ENCODE peak calls at places on chromosomes 1 and 21, in four cellular contexts. One of them, this sample, is unnamed.

GRCh38 chr1:71919812-71920509 is 362.4 kb downstream of the NEGR1 start:
- DNase-seq in NB4: no peak
- DNase-seq in astrocyte: no peak
- DNase-seq in pancreas: no peak
- DNase-seq in this sample: no peak

GRCh38 chr1:15457484-15458027 is 1.0 kb downstream of the CELA2A start:
- DNase-seq in NB4: no peak
- DNase-seq in astrocyte: no peak
- DNase-seq in pancreas: no peak
- DNase-seq in this sample: no peak

GRCh38 chr1:160340866-160341265 is 2.2 kb downstream of the COPA start:
- DNase-seq in NB4: no peak
- DNase-seq in astrocyte: no peak
- DNase-seq in pancreas: no peak
- DNase-seq in this sample: no peak

GRCh38 chr21:43770066-43770655 is 5.9 kb downstream of the CSTB start:
- DNase-seq in NB4: no peak
- DNase-seq in astrocyte: no peak
- DNase-seq in pancreas: no peak
- DNase-seq in this sample: no peak

GRCh38 chr1:185539277-185539943 is 194.8 kb upstream of the HMCN1 start:
- DNase-seq in NB4: no peak
- DNase-seq in astrocyte: peak; percentile 33
- DNase-seq in pancreas: no peak
- DNase-seq in this sample: no peak

GRCh38 chr1:91876040-91876470 is 9.9 kb downstream of the TGFBR3 start:
- DNase-seq in NB4: no peak
- DNase-seq in astrocyte: no peak
- DNase-seq in pancreas: no peak
- DNase-seq in this sample: no peak

GRCh38 chr1:60130703-60131102 is 57.1 kb upstream of the C1orf87 start:
- DNase-seq in NB4: peak; percentile 9
- DNase-seq in astrocyte: no peak
- DNase-seq in pancreas: no peak
- DNase-seq in this sample: peak; percentile 16

GRCh38 chr21:40668535-40669275 is 178.3 kb downstream of the DSCAM start:
- DNase-seq in NB4: no peak
- DNase-seq in astrocyte: peak; percentile 64
- DNase-seq in pancreas: no peak
- DNase-seq in this sample: no peak

GRCh38 chr1:212514782-212515181 is 82.1 kb downstream of the NENF start:
- DNase-seq in NB4: no peak
- DNase-seq in astrocyte: no peak
- DNase-seq in pancreas: no peak
- DNase-seq in this sample: no peak

GRCh38 chr1:227731696-227732585 is 3.2 kb downstream of the JMJD4 start:
- DNase-seq in NB4: no peak
- DNase-seq in astrocyte: no peak
- DNase-seq in pancreas: no peak
- DNase-seq in this sample: no peak

GRCh38 chr1:77076759-77077158 is 142.5 kb downstream of the PIGK start:
- DNase-seq in NB4: peak; percentile 15
- DNase-seq in astrocyte: no peak
- DNase-seq in pancreas: no peak
- DNase-seq in this sample: no peak

DNA sequence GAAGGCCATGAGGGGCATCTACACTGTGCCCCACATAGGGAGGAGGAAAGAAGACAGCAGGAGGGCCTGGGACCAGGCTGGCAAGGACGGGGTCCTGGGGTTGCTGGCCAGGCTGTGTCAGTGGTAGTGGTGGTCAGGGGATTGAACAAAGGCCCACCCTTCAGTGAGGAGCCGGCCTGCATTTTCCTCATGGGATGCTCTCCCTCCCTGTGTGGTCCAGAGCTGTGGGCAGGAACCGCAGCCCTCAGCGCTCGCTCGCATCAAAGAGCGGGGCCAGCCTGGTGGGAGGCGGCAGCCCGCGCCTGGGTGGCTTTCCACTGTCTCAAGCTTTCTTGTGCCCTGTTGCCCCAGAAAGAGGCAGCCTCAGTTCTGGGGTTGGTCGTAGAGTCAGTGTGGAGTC is 24.8 kb downstream of the LHX4 start:
- DNase-seq in NB4: no peak
- DNase-seq in astrocyte: no peak
- DNase-seq in pancreas: no peak
- DNase-seq in this sample: no peak
- H3K4me3 ChIP-seq in NB4: no peak overlapping the region
- H3K4me3 ChIP-seq in astrocyte: no peak overlapping the region
- H3K4me3 ChIP-seq in pancreas: no peak overlapping the region
- H3K4me3 ChIP-seq in this sample: no peak overlapping the region

DNA sequence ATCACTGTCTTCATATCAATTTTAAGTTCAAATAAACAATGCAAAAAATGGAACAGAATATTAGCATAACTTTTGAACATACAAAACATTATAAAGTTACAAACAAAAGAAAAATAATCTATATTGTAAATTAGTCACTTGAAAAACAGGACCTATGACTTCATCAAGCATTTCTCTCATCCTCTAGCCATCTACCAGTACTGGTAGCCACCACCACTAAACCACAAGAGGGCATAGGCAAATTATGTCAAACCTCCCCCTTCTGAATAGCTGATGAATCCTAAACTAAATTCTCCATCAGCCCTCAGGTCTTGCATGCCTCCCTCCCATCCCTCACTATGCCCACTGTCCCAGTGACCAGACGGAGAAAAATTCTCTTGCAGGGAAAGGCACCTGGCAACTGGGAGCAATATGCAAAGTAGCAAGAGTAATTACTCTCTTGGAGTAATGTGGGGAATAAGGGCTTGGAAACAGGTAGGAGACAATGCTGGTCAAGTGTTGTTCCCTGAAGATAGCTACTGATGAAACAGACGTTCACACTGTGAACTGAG is 37.1 kb downstream of the SSX2IP start:
- DNase-seq in NB4: peak; percentile 8
- DNase-seq in astrocyte: peak; percentile 26
- DNase-seq in pancreas: no peak
- DNase-seq in this sample: peak; percentile 8
- TF ChIP-seq CTCF in NB4: no peak
- TF ChIP-seq CTCF in astrocyte: peak; percentile 15
- TF ChIP-seq CTCF in pancreas: no peak
- TF ChIP-seq CTCF in this sample: no peak

DNA sequence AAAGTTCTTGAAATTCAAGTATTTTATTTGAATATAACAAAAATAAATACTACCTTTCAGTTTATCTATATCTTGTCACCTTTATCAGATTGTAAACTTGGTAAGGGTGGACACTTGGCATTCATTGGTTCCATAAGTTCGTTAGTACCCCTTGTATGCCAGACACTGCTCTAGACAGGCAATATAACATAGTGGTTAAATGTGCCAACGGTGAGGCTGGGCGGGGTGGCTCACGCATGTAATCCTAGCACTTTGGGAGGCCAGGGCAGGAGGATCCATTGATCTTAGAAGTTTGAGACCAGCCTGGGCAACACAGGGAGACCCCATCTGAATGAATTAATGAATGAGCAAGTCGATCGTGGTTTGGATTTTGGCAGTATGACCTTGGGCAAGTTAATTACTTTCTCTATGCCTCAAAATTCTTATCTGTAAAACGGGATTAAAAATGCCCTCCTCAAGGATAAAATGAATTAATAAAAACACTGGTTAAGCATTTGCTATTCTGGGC is 26.3 kb upstream of the SH3D21 start:
- DNase-seq in NB4: no peak
- DNase-seq in astrocyte: no peak
- DNase-seq in pancreas: no peak
- DNase-seq in this sample: no peak
- H3K4me3 ChIP-seq in NB4: no peak overlapping the region
- H3K4me3 ChIP-seq in astrocyte: no peak overlapping the region
- H3K4me3 ChIP-seq in pancreas: no peak overlapping the region
- H3K4me3 ChIP-seq in this sample: no peak overlapping the region

GRCh38 chr1:168472244-168472643 is 71.6 kb downstream of the XCL2 start:
- DNase-seq in NB4: peak; percentile 12
- DNase-seq in astrocyte: no peak
- DNase-seq in pancreas: no peak
- DNase-seq in this sample: no peak

GRCh38 chr1:168469690-168470089 is 74.1 kb downstream of the XCL2 start:
- DNase-seq in NB4: peak; percentile 85
- DNase-seq in astrocyte: peak; percentile 94
- DNase-seq in pancreas: peak; percentile 30
- DNase-seq in this sample: peak; percentile 59

GRCh38 chr1:168473164-168473563 is 70.6 kb downstream of the XCL2 start:
- DNase-seq in NB4: no peak
- DNase-seq in astrocyte: no peak
- DNase-seq in pancreas: no peak
- DNase-seq in this sample: no peak

GRCh38 chr1:168468822-168469221 is 75.0 kb downstream of the XCL2 start:
- DNase-seq in NB4: no peak
- DNase-seq in astrocyte: no peak
- DNase-seq in pancreas: no peak
- DNase-seq in this sample: no peak

GRCh38 chr1:168470821-168471473 is 72.8 kb downstream of the XCL2 start:
- DNase-seq in NB4: peak; percentile 58
- DNase-seq in astrocyte: peak; percentile 95
- DNase-seq in pancreas: no peak
- DNase-seq in this sample: peak; percentile 89
- TF ChIP-seq CTCF in NB4: no peak
- TF ChIP-seq CTCF in astrocyte: no peak
- TF ChIP-seq CTCF in pancreas: no peak
- TF ChIP-seq CTCF in this sample: no peak

GRCh38 chr1:179036844-179037465 is 11.3 kb downstream of the FAM20B start:
- DNase-seq in NB4: no peak
- DNase-seq in astrocyte: peak; percentile 62
- DNase-seq in pancreas: no peak
- DNase-seq in this sample: no peak
- H3K4me3 ChIP-seq in NB4: no peak overlapping the region
- H3K4me3 ChIP-seq in astrocyte: no peak overlapping the region
- H3K4me3 ChIP-seq in pancreas: no peak overlapping the region
- H3K4me3 ChIP-seq in this sample: no peak overlapping the region

DNA sequence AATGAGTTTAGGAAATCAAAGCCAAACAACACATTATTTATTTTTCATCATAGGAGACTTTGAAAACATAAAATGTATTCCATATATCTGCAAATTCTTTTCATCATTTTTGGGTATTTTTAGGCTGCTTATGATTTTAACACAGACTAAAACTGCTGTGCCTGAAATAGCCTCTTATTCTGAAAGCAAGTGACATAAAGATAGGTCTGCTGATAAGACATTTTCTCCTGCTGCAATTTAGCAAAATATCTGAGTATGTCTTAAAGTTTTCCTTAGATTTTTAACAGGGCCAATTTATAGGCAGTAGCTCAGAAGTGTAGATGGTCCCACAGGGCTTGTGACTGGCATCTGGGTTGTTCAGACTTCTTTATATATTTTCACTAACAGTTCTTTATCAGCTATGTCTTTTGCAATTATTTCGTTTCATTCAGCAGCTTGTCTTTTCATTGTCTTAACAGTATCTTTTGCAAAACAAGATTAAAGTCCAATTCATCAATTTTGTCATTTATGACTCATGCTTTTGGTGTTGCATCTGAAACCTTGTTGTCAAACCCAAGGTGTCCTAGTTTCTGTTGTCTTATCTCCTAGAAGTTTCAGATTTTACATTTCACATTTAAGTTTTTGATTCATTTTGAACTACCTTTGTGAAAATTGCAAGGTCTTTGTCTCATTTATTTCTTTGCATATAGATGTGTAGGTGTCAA is 41.2 kb upstream of the ZNF124 start:
- DNase-seq in NB4: no peak
- DNase-seq in astrocyte: no peak
- DNase-seq in pancreas: no peak
- DNase-seq in this sample: no peak
- TF ChIP-seq CTCF in NB4: no peak
- TF ChIP-seq CTCF in astrocyte: no peak
- TF ChIP-seq CTCF in pancreas: no peak
- TF ChIP-seq CTCF in this sample: no peak

DNA sequence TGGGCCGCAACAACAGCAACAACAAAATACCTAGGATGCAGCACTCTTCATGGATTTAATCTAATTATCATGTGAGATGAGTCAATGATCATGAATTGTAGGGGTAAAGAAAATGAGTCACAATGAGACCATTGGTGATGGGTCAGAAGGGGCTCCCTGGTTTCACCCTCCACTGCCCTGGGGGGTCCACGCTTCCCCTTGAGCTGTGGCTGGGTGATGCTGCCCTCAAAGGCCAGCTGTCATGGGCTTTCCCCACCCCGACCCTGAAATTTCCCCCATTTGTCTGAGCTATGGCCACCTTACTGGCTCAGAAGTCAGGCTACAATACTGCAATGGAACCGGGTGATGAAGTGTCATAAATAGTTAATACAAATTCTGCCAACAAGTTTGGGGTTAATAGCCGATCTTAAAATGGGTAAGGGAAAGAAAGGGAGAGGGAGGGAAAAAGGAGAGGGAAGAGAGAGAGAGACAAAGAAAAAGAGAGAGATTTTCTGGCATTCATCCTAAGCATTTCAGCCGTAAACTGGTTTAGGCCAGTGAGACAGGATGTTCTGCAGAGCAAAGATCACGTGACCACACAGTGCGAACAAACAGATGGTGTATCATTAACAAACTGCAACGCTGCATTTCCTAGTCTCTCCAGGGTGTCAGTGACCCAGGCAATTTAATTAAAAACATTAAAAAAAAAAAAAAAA is 143.4 kb upstream of the ERRFI1 start:
- DNase-seq in NB4: no peak
- DNase-seq in astrocyte: peak; percentile 74
- DNase-seq in pancreas: peak; percentile 79
- DNase-seq in this sample: peak; percentile 92
- H3K4me3 ChIP-seq in NB4: no peak overlapping the region
- H3K4me3 ChIP-seq in astrocyte: no peak overlapping the region
- H3K4me3 ChIP-seq in pancreas: no peak overlapping the region
- H3K4me3 ChIP-seq in this sample: no peak overlapping the region

This sample was measured in fibroblast of pulmonary artery.